ENCODE peak calls at places on chromosomes 1 and 21, in six cellular contexts. T is heart left ventricle, Y is GM20000, Q is fibroblast of villous mesenchyme, V is astrocyte of the spinal cord, L is MCF 10A. N is an unnamed sample.

GRCh38 chr1:240241278-240241677 is 149.6 kb downstream of the FMN2 start:
- DNase-seq in T (no peak), Y (no peak), Q (no peak), V (no peak), L (no peak), N (no peak)

GRCh38 chr1:160309183-160309535 is 24.2 kb upstream of the PEX19 start:
- DNase-seq in T (no peak), Y (no peak), Q (no peak), V (peak), L (peak), N (no peak)

GRCh38 chr1:66388918-66389317 is 145.0 kb upstream of the SGIP1 start:
- DNase-seq in T (no peak), Y (no peak), Q (no peak), V (no peak), L (no peak), N (no peak)

GRCh38 chr1:24010650-24011049 is 30.5 kb upstream of the SRSF10 start:
- DNase-seq in T (no peak), Y (no peak), Q (no peak), V (no peak), L (no peak), N (no peak)

GRCh38 chr1:184915463-184916080 is 58.7 kb downstream of the NIBAN1 start:
- DNase-seq in T (no peak), Y (no peak), Q (no peak), V (peak), L (no peak), N (no peak)

GRCh38 chr21:38499296-38499695 is 1.0 kb upstream of the ERG start:
- DNase-seq in T (no peak), Y (no peak), Q (no peak), V (no peak), L (no peak), N (no peak)

GRCh38 chr1:21935393-21935804 is 1.7 kb downstream of the HSPG2 start:
- DNase-seq in T (no peak), Y (no peak), Q (no peak), V (no peak), L (no peak), N (no peak)

GRCh38 chr1:15963968-15964648 is 11.8 kb downstream of the ZBTB17 start:
- DNase-seq in T (no peak), Y (peak), Q (peak), V (no peak), L (no peak), N (no peak)

DNA sequence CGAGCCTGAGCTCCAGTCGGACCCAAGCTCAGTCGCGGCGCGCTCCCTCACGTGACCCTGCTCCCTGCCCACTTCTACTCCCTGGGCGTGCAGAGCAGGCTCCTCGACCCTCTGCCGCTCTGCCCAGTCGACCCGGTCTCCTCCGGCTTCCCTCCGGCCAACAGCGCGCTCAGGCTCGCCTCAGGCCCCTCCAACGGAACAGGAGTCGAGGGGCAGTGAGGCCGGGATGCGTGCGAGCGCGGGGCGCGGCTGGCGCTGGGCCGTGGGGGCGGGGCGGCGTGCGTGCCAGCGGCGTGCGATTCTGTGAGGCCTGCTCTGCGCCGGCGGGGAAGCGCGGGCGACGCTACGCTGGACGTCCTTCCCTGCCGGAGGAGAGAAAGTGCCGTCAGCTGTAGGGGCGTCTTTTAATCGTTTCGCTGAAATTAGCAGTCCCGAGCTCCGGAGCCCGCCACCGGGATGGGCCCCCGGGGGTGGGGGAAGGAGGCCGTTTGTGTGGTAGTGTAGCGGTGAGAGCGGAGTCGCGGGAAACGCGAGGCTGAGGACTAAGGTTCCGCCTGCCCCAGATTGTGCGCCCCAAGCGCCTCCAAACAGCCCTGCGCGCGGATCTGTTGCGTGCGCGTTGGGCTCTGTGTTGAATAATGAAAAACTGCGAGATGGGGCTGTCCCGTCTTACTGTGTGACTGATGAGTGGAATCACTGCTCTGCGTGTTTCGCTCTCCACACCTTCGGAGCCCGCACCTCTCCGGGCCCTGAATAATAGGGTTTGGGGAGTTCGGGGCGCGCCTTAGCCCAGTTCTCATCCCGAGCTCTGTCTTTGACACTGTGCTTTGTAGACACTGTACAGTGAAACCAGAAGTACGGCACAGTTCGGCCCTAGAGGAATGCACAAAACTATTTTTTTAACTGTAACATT is at the start of gene ACBD6:
- DNase-seq in T (peak), Y (peak), Q (peak), V (peak), L (peak), N (peak)
- TF ChIP-seq CTCF in T (no peak), Y (no peak), Q (no peak), V (peak), L (no peak), N (peak)

GRCh38 chr21:28893687-28894086 is 99.0 kb downstream of the LTN1 start:
- DNase-seq in T (no peak), Y (no peak), Q (no peak), V (no peak), L (no peak), N (no peak)
- TF ChIP-seq CTCF in T (no peak), Y (no peak), Q (no peak), V (no peak), L (no peak), N (no peak)

GRCh38 chr1:68112835-68113243 is 62.4 kb upstream of the DIRAS3 start:
- DNase-seq in T (no peak), Y (no peak), Q (peak), V (peak), L (peak), N (no peak)

GRCh38 chr1:68117416-68117815 is 67.0 kb upstream of the DIRAS3 start:
- DNase-seq in T (no peak), Y (no peak), Q (no peak), V (no peak), L (no peak), N (no peak)

GRCh38 chr1:68113961-68114360 is 63.5 kb upstream of the DIRAS3 start:
- DNase-seq in T (no peak), Y (no peak), Q (no peak), V (no peak), L (no peak), N (no peak)

GRCh38 chr1:68116643-68117235 is 66.3 kb upstream of the DIRAS3 start:
- DNase-seq in T (no peak), Y (peak), Q (peak), V (peak), L (peak), N (no peak)

DNA sequence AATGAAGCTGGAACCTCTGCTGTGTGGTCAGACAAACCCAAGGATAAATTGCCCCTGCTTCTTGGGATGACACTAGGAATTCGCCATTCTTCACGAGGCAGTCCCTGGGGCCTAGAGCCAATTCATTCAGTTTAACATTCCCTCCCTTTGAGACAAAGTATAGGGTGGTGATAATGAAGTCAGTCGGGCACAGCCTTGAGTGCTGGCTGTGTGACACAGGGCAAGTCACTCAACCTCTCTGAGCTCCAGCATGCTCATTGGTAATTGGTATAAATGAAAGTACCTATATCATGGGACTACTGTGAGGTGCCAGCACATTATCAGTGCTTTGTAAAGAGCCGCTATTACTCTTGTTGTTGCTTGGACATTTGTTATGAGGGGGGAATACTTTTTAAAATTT is 64.9 kb upstream of the DIRAS3 start:
- DNase-seq in T (no peak), Y (no peak), Q (no peak), V (no peak), L (no peak), N (no peak)
- TF ChIP-seq CTCF in T (no peak), Y (no peak), Q (no peak), V (no peak), L (no peak), N (no peak)

DNA sequence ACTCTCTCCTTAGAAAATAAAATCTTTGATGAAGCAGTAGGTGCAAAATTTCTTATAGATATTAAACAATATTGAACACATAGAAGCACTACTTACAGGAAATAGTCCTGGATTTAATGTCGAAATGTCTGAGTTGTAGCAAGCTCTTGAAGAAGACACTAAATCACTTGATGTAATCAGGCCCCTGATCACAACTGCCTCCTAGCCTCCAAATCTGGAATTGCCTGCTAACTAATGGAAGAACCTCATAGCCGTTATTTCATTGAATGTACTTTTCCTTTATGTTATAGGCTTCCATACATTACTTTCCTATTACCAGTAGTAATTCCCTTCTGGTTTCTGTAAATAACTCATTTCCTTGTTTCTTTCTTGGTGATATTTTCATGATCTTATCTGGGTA is 675.7 kb upstream of the CHRM3 start:
- DNase-seq in T (no peak), Y (no peak), Q (peak), V (no peak), L (peak), N (no peak)
- TF ChIP-seq CTCF in T (no peak), Y (no peak), Q (peak), V (peak), L (no peak), N (peak)

DNA sequence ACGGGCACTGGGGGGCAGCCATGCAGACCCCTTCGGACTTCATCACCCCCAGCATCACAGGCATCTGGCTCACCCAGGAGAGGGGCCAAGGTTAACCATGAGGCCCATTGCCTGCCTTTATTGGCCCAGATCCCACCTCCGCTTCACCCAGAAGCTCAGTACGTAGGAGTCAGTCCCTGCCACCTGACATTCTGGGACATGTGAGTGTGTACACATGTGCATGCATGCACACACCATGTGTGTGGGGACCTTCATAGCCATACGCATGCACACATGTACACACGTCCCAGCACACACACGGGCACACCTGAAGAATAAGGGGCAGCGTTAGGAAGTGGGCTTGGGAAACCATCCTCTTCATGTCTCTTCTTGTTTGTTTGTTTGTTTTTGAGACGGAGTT is 24.1 kb upstream of the TRAPPC10 start:
- DNase-seq in T (no peak), Y (no peak), Q (no peak), V (no peak), L (no peak), N (no peak)
- TF ChIP-seq CTCF in T (no peak), Y (no peak), Q (no peak), V (no peak), L (no peak), N (no peak)

GRCh38 chr1:241696172-241696814 is 44.2 kb downstream of the WDR64 start:
- DNase-seq in T (no peak), Y (no peak), Q (no peak), V (no peak), L (no peak), N (no peak)
- TF ChIP-seq CTCF in T (no peak), Y (no peak), Q (no peak), V (no peak), L (no peak), N (no peak)